ENCODE peak calls at places on chromosome 15, in eight cellular contexts. W is caudate nucleus; M is effector CD4-positive, alpha-beta T cell; I is NCI-H2029 treated with DMSO at 0.1 percent for 48 hours; R is stimulated activated CD4-positive, alpha-beta T cell treated with anti-CD3 and anti-CD28 coated beads, Interleukin-1b, Interleukin-23, amount 100 ng/mL, for 1 hour; P is EL; S is fibroblast of lung; J is activated CD4-positive, alpha-beta T cell treated with anti-CD3 and anti-CD28 coated beads, Interleukin-2, amount 10 ng/mL, durations not matched to agents 7 days and 5 days. Y is an unnamed sample.
A peak's percentile ranks its signal among the peaks of the same experiment; 100 is the strongest.

GRCh38 chr15:33201376-33202189 is 7.1 kb upstream of the FMN1 start:
- DNase-seq in M (peak; percentile 2), R (peak; percentile 10), W (no peak), P (peak; percentile 67), S (peak; percentile 8), J (peak; percentile 67), I (peak; percentile 22), Y (no peak)

GRCh38 chr15:78715930-78716329 is 74.9 kb upstream of the CHRNB4 start:
- DNase-seq in I (no peak), J (no peak), W (peak; percentile 13), P (peak; percentile 68), S (peak; percentile 72), R (no peak), M (no peak), Y (no peak)

GRCh38 chr15:94877833-94878232 is 646.5 kb downstream of the MCTP2 start:
- DNase-seq in W (no peak), I (no peak), P (no peak), S (no peak), R (no peak), J (no peak), M (no peak), Y (no peak)

GRCh38 chr15:40266828-40267304 is 16.0 kb downstream of the ANKRD63 start:
- DNase-seq in I (no peak), W (peak; percentile 49), P (peak; percentile 94), J (no peak), S (peak; percentile 90), M (no peak), R (no peak), Y (no peak)

GRCh38 chr15:73969151-73969759 is 22.8 kb downstream of the STOML1 start:
- DNase-seq in W (no peak), M (no peak), S (no peak), P (no peak), J (no peak), R (no peak), I (no peak), Y (no peak)

GRCh38 chr15:89329329-89330084 is 5.1 kb downstream of the POLG start:
- DNase-seq in S (no peak), M (no peak), W (no peak), I (no peak), P (no peak), R (no peak), J (peak; percentile 44), Y (no peak)

GRCh38 chr15:93987068-93987467 is 244.3 kb upstream of the MCTP2 start:
- DNase-seq in J (peak; percentile 61), R (no peak), I (no peak), P (no peak), S (no peak), M (peak; percentile 3), W (no peak), Y (no peak)

GRCh38 chr15:85706779-85707518 is 87.8 kb downstream of the KLHL25 start:
- DNase-seq in S (peak; percentile 64), I (no peak), J (peak; percentile 57), M (peak; percentile 51), P (peak; percentile 21), R (no peak), W (no peak), Y (no peak)

Y was measured in substantia nigra.